ENCODE peak calls at places on chromosome 6, in eight cellular contexts. One of them, this sample, is unnamed.

GRCh38 chr6:52632011-52632410 is 38.9 kb upstream of the TMEM14A start:
- DNase-seq in SK-N-SH: no peak
- DNase-seq in breast epithelium: no peak
- DNase-seq in vagina: no peak
- DNase-seq in GM23338: no peak
- DNase-seq in HL-60: no peak
- DNase-seq in stomach: no peak
- DNase-seq in esophagus muscularis mucosa: no peak
- DNase-seq in this sample: no peak

GRCh38 chr6:68634503-68635411 is at the start of gene ADGRB3:
- DNase-seq in SK-N-SH: peak
- DNase-seq in breast epithelium: peak
- DNase-seq in vagina: no peak
- DNase-seq in GM23338: peak
- DNase-seq in HL-60: peak
- DNase-seq in stomach: peak
- DNase-seq in esophagus muscularis mucosa: peak
- DNase-seq in this sample: peak

GRCh38 chr6:68238097-68238597 is 396.9 kb upstream of the ADGRB3 start:
- DNase-seq in SK-N-SH: no peak
- DNase-seq in breast epithelium: no peak
- DNase-seq in vagina: no peak
- DNase-seq in GM23338: no peak
- DNase-seq in HL-60: no peak
- DNase-seq in stomach: no peak
- DNase-seq in esophagus muscularis mucosa: no peak
- DNase-seq in this sample: no peak

GRCh38 chr6:36874016-36874442 is 574 bp downstream of the PPIL1 start:
- DNase-seq in SK-N-SH: no peak
- DNase-seq in breast epithelium: no peak
- DNase-seq in vagina: no peak
- DNase-seq in GM23338: no peak
- DNase-seq in HL-60: no peak
- DNase-seq in stomach: no peak
- DNase-seq in esophagus muscularis mucosa: no peak
- DNase-seq in this sample: no peak

GRCh38 chr6:44661221-44661609 is 273.7 kb downstream of the CDC5L start:
- DNase-seq in SK-N-SH: no peak
- DNase-seq in breast epithelium: no peak
- DNase-seq in vagina: no peak
- DNase-seq in GM23338: no peak
- DNase-seq in HL-60: no peak
- DNase-seq in stomach: no peak
- DNase-seq in esophagus muscularis mucosa: no peak
- DNase-seq in this sample: no peak

GRCh38 chr6:130781557-130781956 is 45.6 kb upstream of the SMLR1 start:
- DNase-seq in SK-N-SH: no peak
- DNase-seq in breast epithelium: no peak
- DNase-seq in vagina: no peak
- DNase-seq in GM23338: no peak
- DNase-seq in HL-60: no peak
- DNase-seq in stomach: no peak
- DNase-seq in esophagus muscularis mucosa: no peak
- DNase-seq in this sample: no peak

GRCh38 chr6:140480852-140481251 is 1106.4 kb upstream of the CITED2 start:
- DNase-seq in SK-N-SH: no peak
- DNase-seq in breast epithelium: no peak
- DNase-seq in vagina: no peak
- DNase-seq in GM23338: no peak
- DNase-seq in HL-60: peak
- DNase-seq in stomach: no peak
- DNase-seq in esophagus muscularis mucosa: no peak
- DNase-seq in this sample: no peak

GRCh38 chr6:167214216-167214615 is 56.4 kb upstream of the GPR31 start:
- DNase-seq in SK-N-SH: peak
- DNase-seq in breast epithelium: no peak
- DNase-seq in vagina: no peak
- DNase-seq in GM23338: no peak
- DNase-seq in HL-60: no peak
- DNase-seq in stomach: no peak
- DNase-seq in esophagus muscularis mucosa: no peak
- DNase-seq in this sample: no peak

GRCh38 chr6:152218887-152219286 is 411.4 kb downstream of the ESR1 start:
- DNase-seq in SK-N-SH: no peak
- DNase-seq in breast epithelium: no peak
- DNase-seq in vagina: no peak
- DNase-seq in GM23338: no peak
- DNase-seq in HL-60: no peak
- DNase-seq in stomach: no peak
- DNase-seq in esophagus muscularis mucosa: no peak
- DNase-seq in this sample: no peak

GRCh38 chr6:153058291-153058690 is 55.8 kb upstream of the MTRF1L start:
- DNase-seq in SK-N-SH: no peak
- DNase-seq in breast epithelium: no peak
- DNase-seq in vagina: no peak
- DNase-seq in GM23338: no peak
- DNase-seq in HL-60: no peak
- DNase-seq in stomach: no peak
- DNase-seq in esophagus muscularis mucosa: no peak
- DNase-seq in this sample: no peak

GRCh38 chr6:139050770-139051313 is 22.3 kb downstream of the ABRACL start:
- DNase-seq in SK-N-SH: no peak
- DNase-seq in breast epithelium: no peak
- DNase-seq in vagina: no peak
- DNase-seq in GM23338: no peak
- DNase-seq in HL-60: no peak
- DNase-seq in stomach: no peak
- DNase-seq in esophagus muscularis mucosa: no peak
- DNase-seq in this sample: no peak
- TF ChIP-seq POLR2AphosphoS5 in SK-N-SH: no peak
- TF ChIP-seq POLR2AphosphoS5 in breast epithelium: no peak
- TF ChIP-seq POLR2AphosphoS5 in vagina: no peak
- TF ChIP-seq POLR2AphosphoS5 in GM23338: no peak
- TF ChIP-seq POLR2AphosphoS5 in HL-60: no peak
- TF ChIP-seq POLR2AphosphoS5 in stomach: no peak
- TF ChIP-seq POLR2AphosphoS5 in esophagus muscularis mucosa: no peak
- TF ChIP-seq POLR2AphosphoS5 in this sample: no peak

GRCh38 chr6:111087106-111087835 is at the start of gene SLC16A10:
- DNase-seq in SK-N-SH: peak
- DNase-seq in breast epithelium: no peak
- DNase-seq in vagina: no peak
- DNase-seq in GM23338: peak
- DNase-seq in HL-60: peak
- DNase-seq in stomach: peak
- DNase-seq in esophagus muscularis mucosa: no peak
- DNase-seq in this sample: peak
- TF ChIP-seq POLR2AphosphoS5 in SK-N-SH: no peak
- TF ChIP-seq POLR2AphosphoS5 in breast epithelium: no peak
- TF ChIP-seq POLR2AphosphoS5 in vagina: no peak
- TF ChIP-seq POLR2AphosphoS5 in GM23338: peak
- TF ChIP-seq POLR2AphosphoS5 in HL-60: no peak
- TF ChIP-seq POLR2AphosphoS5 in stomach: peak
- TF ChIP-seq POLR2AphosphoS5 in esophagus muscularis mucosa: no peak
- TF ChIP-seq POLR2AphosphoS5 in this sample: peak

GRCh38 chr6:137866914-137867684 is at the start of gene TNFAIP3:
- DNase-seq in SK-N-SH: peak
- DNase-seq in breast epithelium: peak
- DNase-seq in vagina: no peak
- DNase-seq in GM23338: peak
- DNase-seq in HL-60: peak
- DNase-seq in stomach: peak
- DNase-seq in esophagus muscularis mucosa: peak
- DNase-seq in this sample: peak
- TF ChIP-seq POLR2AphosphoS5 in SK-N-SH: no peak
- TF ChIP-seq POLR2AphosphoS5 in breast epithelium: peak
- TF ChIP-seq POLR2AphosphoS5 in vagina: peak
- TF ChIP-seq POLR2AphosphoS5 in GM23338: peak
- TF ChIP-seq POLR2AphosphoS5 in HL-60: peak
- TF ChIP-seq POLR2AphosphoS5 in stomach: peak
- TF ChIP-seq POLR2AphosphoS5 in esophagus muscularis mucosa: peak
- TF ChIP-seq POLR2AphosphoS5 in this sample: peak

DNA sequence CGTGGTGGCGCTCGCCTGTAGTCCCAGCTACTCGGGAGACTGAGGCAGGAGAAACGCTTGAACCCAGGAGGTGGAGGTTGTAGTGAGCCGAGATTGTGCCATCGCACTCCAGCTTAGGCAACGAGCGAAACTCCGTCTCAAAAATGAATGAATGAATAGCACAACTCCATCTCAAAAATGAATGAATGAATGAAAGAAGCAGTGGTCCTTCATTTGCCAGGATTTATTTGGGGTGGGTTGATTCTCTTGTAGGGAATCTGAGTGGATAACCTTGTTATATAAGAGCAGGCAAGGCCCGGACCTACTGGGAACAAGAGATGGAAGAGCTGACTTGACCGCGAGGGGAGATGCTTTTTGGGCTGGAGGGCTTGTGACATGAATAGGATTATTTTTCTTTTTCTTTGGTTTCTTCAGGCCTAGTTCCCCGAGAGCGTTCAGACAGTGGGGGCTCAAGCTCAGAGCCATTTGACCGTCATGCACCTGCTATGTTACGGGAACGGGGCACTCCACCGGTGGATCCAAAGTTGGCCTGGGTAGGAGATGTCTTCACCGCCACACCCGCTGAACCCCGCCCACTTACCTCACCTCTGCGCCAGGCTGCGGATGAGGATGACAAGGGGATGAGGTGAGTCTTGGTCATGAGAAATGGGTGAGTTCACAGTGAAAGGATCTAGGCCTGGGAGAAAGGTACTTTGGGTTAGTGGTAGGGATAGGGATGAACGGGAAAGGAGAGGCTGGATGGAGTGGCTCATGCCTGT is 9.8 kb downstream of the PRRC2A start:
- DNase-seq in SK-N-SH: peak
- DNase-seq in breast epithelium: no peak
- DNase-seq in vagina: no peak
- DNase-seq in GM23338: no peak
- DNase-seq in HL-60: no peak
- DNase-seq in stomach: no peak
- DNase-seq in esophagus muscularis mucosa: no peak
- DNase-seq in this sample: no peak
- TF ChIP-seq POLR2AphosphoS5 in SK-N-SH: no peak
- TF ChIP-seq POLR2AphosphoS5 in breast epithelium: no peak
- TF ChIP-seq POLR2AphosphoS5 in vagina: no peak
- TF ChIP-seq POLR2AphosphoS5 in GM23338: no peak
- TF ChIP-seq POLR2AphosphoS5 in HL-60: peak
- TF ChIP-seq POLR2AphosphoS5 in stomach: no peak
- TF ChIP-seq POLR2AphosphoS5 in esophagus muscularis mucosa: no peak
- TF ChIP-seq POLR2AphosphoS5 in this sample: peak

DNA sequence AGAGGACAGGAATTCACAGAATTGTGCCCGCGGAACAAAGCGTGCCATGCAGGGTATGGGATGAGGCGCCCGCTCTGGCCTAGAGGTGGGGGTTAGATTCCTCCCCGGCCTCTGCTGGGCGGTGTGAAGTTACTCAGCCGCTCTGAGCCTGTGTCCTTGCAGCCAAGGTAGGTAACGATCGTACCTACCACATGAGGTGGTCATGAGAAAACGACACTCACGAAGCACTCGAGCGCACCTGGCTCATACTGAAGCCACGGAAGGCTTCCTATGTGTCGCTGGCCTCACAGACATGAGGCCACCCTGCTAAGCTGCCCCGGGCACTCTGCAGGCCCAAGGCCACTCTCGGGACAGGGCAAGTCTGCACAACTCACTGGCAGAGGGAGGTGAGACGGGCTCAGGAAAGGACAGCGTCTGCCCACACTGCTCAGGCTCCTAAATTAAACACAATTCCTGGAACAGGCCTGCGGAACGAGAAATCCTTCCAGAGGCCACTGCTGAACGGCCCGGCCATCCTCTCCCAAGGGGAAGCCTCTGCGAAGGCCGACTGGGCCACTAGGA is 70.8 kb downstream of the PSMG4 start:
- DNase-seq in SK-N-SH: no peak
- DNase-seq in breast epithelium: no peak
- DNase-seq in vagina: no peak
- DNase-seq in GM23338: no peak
- DNase-seq in HL-60: no peak
- DNase-seq in stomach: no peak
- DNase-seq in esophagus muscularis mucosa: no peak
- DNase-seq in this sample: no peak
- TF ChIP-seq POLR2AphosphoS5 in SK-N-SH: no peak
- TF ChIP-seq POLR2AphosphoS5 in breast epithelium: no peak
- TF ChIP-seq POLR2AphosphoS5 in vagina: no peak
- TF ChIP-seq POLR2AphosphoS5 in GM23338: no peak
- TF ChIP-seq POLR2AphosphoS5 in HL-60: no peak
- TF ChIP-seq POLR2AphosphoS5 in stomach: no peak
- TF ChIP-seq POLR2AphosphoS5 in esophagus muscularis mucosa: no peak
- TF ChIP-seq POLR2AphosphoS5 in this sample: no peak